ENCODE peak calls at places on chromosomes 6 and 20, in five cellular contexts. E, T, Q, W and Y are unnamed samples.

GRCh38 chr6:159232751-159233150 is 63.6 kb downstream of the FNDC1 start:
- DNase-seq in W (no peak), Q (no peak), E (no peak), T (no peak), Y (no peak)

GRCh38 chr20:40682104-40683045 is 6.7 kb downstream of the MAFB start:
- DNase-seq in T (no peak), W (no peak), Q (no peak), E (peak), Y (peak)

GRCh38 chr20:6492396-6493055 is 275.0 kb upstream of the BMP2 start:
- DNase-seq in T (peak), E (peak), W (no peak), Q (no peak), Y (peak)

GRCh38 chr6:291148-291696 is 1.1 kb upstream of the DUSP22 start:
- DNase-seq in Q (no peak), E (peak), T (peak), W (no peak), Y (no peak)

GRCh38 chr6:154478691-154479090 is 31.8 kb downstream of the CNKSR3 start:
- DNase-seq in T (no peak), Q (no peak), E (no peak), W (no peak), Y (no peak)

GRCh38 chr6:153215242-153215641 is 84.2 kb upstream of the RGS17 start:
- DNase-seq in Q (no peak), E (peak), T (no peak), W (no peak), Y (no peak)

GRCh38 chr20:22581437-22582385 is 2.7 kb downstream of the FOXA2 start:
- DNase-seq in T (no peak), E (no peak), Q (no peak), W (no peak), Y (peak)

GRCh38 chr6:133467982-133468380 is 226.8 kb downstream of the EYA4 start:
- DNase-seq in T (no peak), Q (no peak), W (no peak), E (peak), Y (no peak)

GRCh38 chr20:63151554-63152321 is 64.2 kb downstream of the YTHDF1 start:
- DNase-seq in W (no peak), T (no peak), E (peak), Q (no peak), Y (no peak)

GRCh38 chr6:157376706-157377230 is 4.2 kb upstream of the ZDHHC14 start:
- DNase-seq in W (no peak), Q (no peak), T (no peak), E (no peak), Y (no peak)

GRCh38 chr6:158286413-158286812 is 25.9 kb upstream of the TULP4 start:
- DNase-seq in T (peak), W (no peak), E (peak), Q (no peak), Y (no peak)

GRCh38 chr6:7727150-7727950 is 1.5 kb downstream of the BMP6 start:
- DNase-seq in T (peak), Q (no peak), E (peak), W (no peak), Y (peak)

GRCh38 chr6:90469906-90470305 is 117.0 kb downstream of the MAP3K7 start:
- DNase-seq in E (peak), W (no peak), T (no peak), Q (no peak), Y (no peak)

GRCh38 chr20:34941224-34941623 is 14.4 kb downstream of the GSS start:
- DNase-seq in T (no peak), W (no peak), Q (no peak), E (no peak), Y (no peak)

GRCh38 chr6:78397537-78397936 is 469.8 kb upstream of the IRAK1BP1 start:
- DNase-seq in E (no peak), Q (no peak), W (no peak), T (no peak), Y (no peak)

DNA sequence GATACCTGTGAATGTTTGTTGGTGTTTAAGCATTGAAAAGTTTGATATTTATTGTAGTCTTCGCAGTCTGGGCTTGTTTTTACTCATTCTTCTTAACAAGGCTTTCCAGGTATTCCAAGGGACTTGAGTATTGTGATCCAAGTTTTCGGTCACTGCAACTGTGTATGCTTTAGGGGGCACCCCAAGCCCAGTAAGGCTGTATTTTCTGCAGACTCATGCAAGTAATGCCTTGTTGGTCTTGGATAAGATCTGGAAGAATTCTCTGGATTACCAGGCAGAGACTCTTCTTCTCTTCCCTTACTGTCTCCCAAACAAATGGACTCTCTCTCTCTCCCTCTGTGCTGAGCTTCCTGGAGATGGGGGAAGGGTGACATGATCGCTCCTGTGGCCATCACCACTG is 82.1 kb downstream of the RFPL4B start:
- DNase-seq in W (no peak), E (peak), T (peak), Q (no peak), Y (peak)
- TF ChIP-seq CTCF in W (peak), E (no peak), T (peak), Q (no peak), Y (peak)

GRCh38 chr20:33848391-33848790 is 37.2 kb downstream of the CHMP4B start:
- DNase-seq in W (no peak), E (no peak), T (no peak), Q (no peak), Y (no peak)
- H3K4me3 ChIP-seq in W (no peak), E (no peak), T (no peak), Q (no peak), Y (no peak)

GRCh38 chr20:58902003-58902402 is 49.5 kb downstream of the GNAS start:
- DNase-seq in T (no peak), Q (no peak), W (no peak), E (no peak), Y (no peak)
- TF ChIP-seq CTCF in T (no peak), Q (no peak), W (no peak), E (no peak), Y (no peak)

GRCh38 chr20:31861346-31862156 is 8.8 kb downstream of the DUSP15 start:
- DNase-seq in T (peak), W (no peak), E (peak), Q (peak), Y (peak)

GRCh38 chr20:31859266-31859997 is 10.9 kb downstream of the DUSP15 start:
- DNase-seq in W (no peak), E (no peak), T (no peak), Q (no peak), Y (no peak)

GRCh38 chr20:31862157-31862470 is 8.2 kb downstream of the DUSP15 start:
- DNase-seq in T (no peak), Q (no peak), W (no peak), E (no peak), Y (no peak)

GRCh38 chr20:31859998-31860380 is 10.3 kb downstream of the DUSP15 start:
- DNase-seq in W (no peak), T (no peak), E (no peak), Q (no peak), Y (no peak)

DNA sequence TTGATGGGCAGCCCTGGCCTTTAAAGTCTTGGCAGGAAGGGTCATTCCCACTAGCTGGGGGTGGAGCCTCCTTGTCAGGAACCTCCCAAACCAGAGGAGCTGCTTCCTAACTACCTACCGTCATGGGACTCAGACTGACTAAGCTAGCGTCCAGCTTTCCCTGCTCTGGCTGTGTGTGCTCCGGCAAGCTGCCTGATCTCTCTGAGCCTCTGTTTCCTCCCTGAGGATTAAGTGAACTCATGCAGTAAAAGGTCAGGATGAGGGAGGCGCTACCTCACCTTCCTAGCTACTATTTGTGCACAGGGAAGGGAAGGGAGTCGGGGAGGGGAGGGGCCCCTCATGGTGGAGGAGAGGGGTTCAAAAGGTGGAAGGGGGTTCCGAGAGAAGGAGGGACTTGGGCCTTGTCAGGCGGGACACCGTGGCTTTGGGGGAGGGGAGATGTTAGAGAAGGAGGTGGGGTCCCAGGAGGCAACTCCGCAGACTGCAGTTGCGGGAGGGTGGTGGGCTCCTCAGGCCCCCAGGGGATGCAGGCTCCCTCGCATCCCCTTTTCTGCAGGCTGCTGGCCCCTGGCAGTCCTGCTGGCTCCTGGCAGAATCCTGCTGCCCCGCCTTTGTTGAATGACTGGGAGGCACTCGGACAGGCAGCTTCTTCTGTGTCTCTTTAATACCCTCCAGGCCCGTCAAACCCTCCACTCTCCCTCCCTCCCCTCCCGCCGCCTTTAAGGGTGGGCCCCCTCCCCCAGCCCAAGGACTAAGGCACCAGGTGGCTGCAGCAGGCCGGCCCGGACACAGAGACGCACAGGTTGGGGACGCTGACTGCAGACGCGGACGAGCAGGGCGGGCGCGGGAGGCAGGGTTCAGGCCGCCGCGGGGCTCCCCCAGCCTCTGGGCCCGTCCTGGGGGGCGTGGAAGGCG is 9.6 kb downstream of the DUSP15 start:
- DNase-seq in W (no peak), E (peak), Q (peak), T (peak), Y (peak)
- H3K4me3 ChIP-seq in W (peak), E (peak), Q (no peak), T (peak), Y (peak)

GRCh38 chr6:44493132-44493531 is 105.6 kb downstream of the CDC5L start:
- DNase-seq in E (no peak), T (no peak), W (no peak), Q (no peak), Y (no peak)

GRCh38 chr6:44496705-44497369 is 109.3 kb downstream of the CDC5L start:
- DNase-seq in W (no peak), E (no peak), Q (peak), T (no peak), Y (no peak)

GRCh38 chr6:44493593-44493992 is 106.1 kb downstream of the CDC5L start:
- DNase-seq in E (no peak), W (no peak), T (no peak), Q (no peak), Y (no peak)

GRCh38 chr6:44495036-44495901 is 107.8 kb downstream of the CDC5L start:
- DNase-seq in T (no peak), Q (no peak), W (no peak), E (no peak), Y (no peak)

DNA sequence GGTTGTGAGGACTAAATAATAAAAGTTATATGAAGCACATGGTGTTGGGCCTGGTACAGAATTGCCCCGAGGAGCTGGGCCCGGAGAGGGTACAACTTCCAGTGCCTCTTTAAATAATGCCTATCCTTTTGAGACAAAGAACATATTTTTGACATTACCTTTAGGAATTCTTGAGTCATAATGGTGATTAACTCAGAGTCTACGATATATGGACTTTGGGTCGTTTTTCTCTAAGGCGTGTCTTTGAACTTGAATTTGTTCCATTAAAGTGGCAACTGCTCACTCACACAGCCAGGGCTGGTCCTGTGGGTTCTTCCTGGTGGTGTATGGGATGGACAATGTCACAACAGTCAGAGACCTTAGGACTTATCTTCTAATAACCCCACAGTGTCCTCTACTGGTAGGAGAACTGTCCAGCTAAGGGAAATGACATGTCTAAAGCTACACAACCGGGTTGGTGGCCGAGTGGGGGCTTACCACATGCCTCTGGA is 106.5 kb downstream of the CDC5L start:
- DNase-seq in W (no peak), E (peak), T (peak), Q (no peak), Y (no peak)
- TF ChIP-seq CTCF in W (peak), E (peak), T (peak), Q (no peak), Y (peak)

GRCh38 chr20:10221022-10221421 is 2.4 kb downstream of the SNAP25 start:
- DNase-seq in Q (no peak), W (no peak), E (no peak), T (no peak), Y (no peak)

GRCh38 chr20:10217517-10218410 is 866 bp upstream of the SNAP25 start:
- DNase-seq in W (peak), T (peak), Q (peak), E (peak), Y (peak)

GRCh38 chr20:10218536-10219451 is at the start of gene SNAP25:
- DNase-seq in E (peak), Q (peak), W (no peak), T (peak), Y (peak)

GRCh38 chr20:10219993-10220750 is 1.5 kb downstream of the SNAP25 start:
- DNase-seq in W (no peak), E (no peak), Q (no peak), T (no peak), Y (no peak)

DNA sequence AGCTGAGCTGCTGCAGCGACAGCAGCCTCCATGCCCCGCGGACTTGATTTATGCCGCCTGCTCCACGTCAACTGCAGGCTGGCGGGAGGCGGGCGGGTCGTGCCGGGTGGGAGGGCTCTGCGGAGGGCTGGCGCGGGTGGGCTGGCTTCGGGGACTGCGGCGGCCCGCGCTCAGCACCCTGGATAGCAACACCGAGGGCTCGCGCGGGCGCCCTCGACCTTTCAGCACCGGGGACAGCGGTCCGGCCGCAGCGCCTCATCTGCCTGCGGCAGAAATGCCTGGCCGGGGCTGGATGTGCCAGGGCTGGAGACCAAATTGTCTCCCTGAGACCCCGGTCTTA is 792 bp downstream of the SNAP25 start:
- DNase-seq in Q (peak), E (peak), W (no peak), T (peak), Y (peak)
- H3K4me3 ChIP-seq in Q (no peak), E (peak), W (peak), T (no peak), Y (peak)

GRCh38 chr6:126113261-126113660 is 126.9 kb downstream of the TRMT11 start:
- DNase-seq in W (no peak), T (no peak), E (no peak), Q (no peak), Y (no peak)

GRCh38 chr6:126117251-126117650 is 130.9 kb downstream of the TRMT11 start:
- DNase-seq in E (no peak), Q (no peak), T (no peak), W (no peak), Y (no peak)

GRCh38 chr6:126110494-126111270 is 124.3 kb downstream of the TRMT11 start:
- DNase-seq in W (no peak), Q (no peak), E (no peak), T (no peak), Y (no peak)

GRCh38 chr6:126107475-126108121 is 121.3 kb downstream of the TRMT11 start:
- DNase-seq in E (peak), Q (no peak), T (no peak), W (no peak), Y (peak)

GRCh38 chr6:126112171-126112632 is 125.9 kb downstream of the TRMT11 start:
- DNase-seq in T (peak), W (no peak), E (peak), Q (no peak), Y (no peak)
- TF ChIP-seq CTCF in T (no peak), W (no peak), E (no peak), Q (no peak), Y (no peak)

DNA sequence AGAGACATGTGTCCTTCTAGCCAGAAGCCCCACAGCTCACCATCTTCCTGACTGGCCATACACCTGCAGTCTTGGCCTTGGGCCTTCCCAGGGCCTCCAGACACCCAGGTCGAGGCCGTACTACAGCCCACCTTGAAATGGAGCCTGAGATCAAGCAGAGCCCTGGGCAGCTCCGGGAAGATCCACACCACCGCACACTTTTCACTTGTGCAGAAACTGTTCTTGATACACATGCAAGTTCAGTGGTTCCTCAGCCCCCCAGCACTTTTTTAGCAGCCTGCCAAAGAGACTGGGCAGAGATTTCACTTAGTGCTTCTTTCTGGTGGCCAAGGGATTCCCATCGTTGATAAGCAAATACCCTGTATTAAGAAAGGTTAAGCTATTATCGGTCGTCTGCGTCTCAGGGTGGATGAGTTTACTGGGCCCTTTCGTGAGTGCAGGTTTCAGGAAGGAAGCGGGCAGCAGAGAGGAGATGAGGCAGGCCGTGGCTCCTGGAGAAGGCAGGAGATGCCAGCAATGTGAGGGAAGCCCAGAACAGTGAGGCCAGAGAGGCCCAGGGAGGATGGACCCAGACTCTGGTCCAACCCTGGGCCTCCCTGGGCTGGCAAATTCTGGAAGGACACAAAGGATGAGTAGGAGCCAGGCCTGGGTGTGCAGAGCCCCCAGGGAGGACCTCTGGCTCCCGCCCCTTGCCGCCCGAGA is 11.3 kb downstream of the TFEB start:
- DNase-seq in E (no peak), W (no peak), T (no peak), Q (peak), Y (no peak)
- H3K4me3 ChIP-seq in E (no peak), W (no peak), T (no peak), Q (no peak), Y (no peak)

GRCh38 chr6:126188271-126188909 is 151.5 kb upstream of the CENPW start:
- DNase-seq in T (peak), E (peak), W (no peak), Q (no peak), Y (no peak)

GRCh38 chr6:126181173-126181741 is 158.7 kb upstream of the CENPW start:
- DNase-seq in E (no peak), Q (no peak), W (peak), T (peak), Y (no peak)

GRCh38 chr6:126180585-126180984 is 159.3 kb upstream of the CENPW start:
- DNase-seq in W (peak), Q (no peak), E (peak), T (peak), Y (no peak)

GRCh38 chr6:126181890-126182289 is 158.0 kb upstream of the CENPW start:
- DNase-seq in Q (no peak), E (no peak), T (no peak), W (no peak), Y (no peak)

DNA sequence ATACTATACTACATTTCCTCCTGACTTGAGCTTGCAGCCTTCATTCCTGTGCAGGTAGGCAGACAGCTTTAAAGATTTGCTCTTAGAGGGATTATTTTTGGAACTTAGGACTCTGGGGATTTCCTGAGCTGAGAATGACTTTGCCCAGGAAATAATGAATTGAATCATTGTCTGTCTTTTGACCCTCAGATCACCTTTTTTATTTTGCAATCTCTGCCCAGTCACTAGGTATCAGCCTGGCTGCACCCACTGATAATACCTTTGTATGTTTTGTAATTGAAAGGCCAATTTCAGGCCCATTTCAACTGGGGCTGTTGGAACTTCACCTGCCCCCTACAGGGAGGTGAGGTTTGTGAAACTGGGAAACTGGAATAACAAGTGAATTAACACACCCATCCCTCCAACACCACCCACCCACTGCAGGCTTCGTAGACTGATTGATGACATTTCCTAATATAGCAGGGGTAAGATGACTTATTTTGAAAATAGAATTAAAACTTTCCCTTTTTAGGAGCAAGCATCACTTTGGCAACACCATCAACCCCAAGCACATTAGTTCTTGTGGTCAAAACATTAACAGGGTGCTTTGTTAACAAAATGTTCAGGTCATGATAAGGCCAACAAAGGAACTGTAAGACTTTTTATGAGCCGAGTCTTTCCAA is 157.1 kb upstream of the CENPW start:
- DNase-seq in W (no peak), Q (no peak), E (peak), T (peak), Y (no peak)
- TF ChIP-seq CTCF in W (peak), Q (no peak), E (no peak), T (peak), Y (peak)

GRCh38 chr20:9072741-9073310 is 3.9 kb downstream of the PLCB4 start:
- DNase-seq in E (no peak), W (no peak), T (no peak), Q (no peak), Y (no peak)
- H3K4me3 ChIP-seq in E (no peak), W (no peak), T (no peak), Q (no peak), Y (peak)